ENCODE peak calls at places on chromosomes 13 and 19, in nine cellular contexts. One of them, this sample, is unnamed.

GRCh38 chr13:77026255-77026782 is 640 bp downstream of the FBXL3 start:
- DNase-seq in heart left ventricle: peak; percentile 76
- DNase-seq in breast epithelium: peak; percentile 69
- DNase-seq in ovary: peak; percentile 89
- DNase-seq in tibial nerve: peak; percentile 72
- DNase-seq in GM12878: peak; percentile 42
- DNase-seq in NB4: peak; percentile 91
- DNase-seq in body of pancreas: peak; percentile 87
- DNase-seq in Peyer's patch: peak; percentile 95
- DNase-seq in this sample: peak; percentile 94

GRCh38 chr13:35840991-35841604 is 290.1 kb downstream of the DCLK1 start:
- DNase-seq in NB4: no peak
- DNase-seq in breast epithelium: peak; percentile 22
- DNase-seq in tibial nerve: no peak
- DNase-seq in body of pancreas: no peak
- DNase-seq in Peyer's patch: no peak
- DNase-seq in ovary: no peak
- DNase-seq in heart left ventricle: no peak
- DNase-seq in GM12878: no peak
- DNase-seq in this sample: no peak

GRCh38 chr13:110218601-110219201 is 88.3 kb downstream of the COL4A1 start:
- DNase-seq in Peyer's patch: no peak
- DNase-seq in tibial nerve: no peak
- DNase-seq in heart left ventricle: no peak
- DNase-seq in ovary: no peak
- DNase-seq in NB4: no peak
- DNase-seq in GM12878: no peak
- DNase-seq in body of pancreas: no peak
- DNase-seq in breast epithelium: no peak
- DNase-seq in this sample: no peak

GRCh38 chr19:32421589-32422361 is 16.2 kb downstream of the DPY19L3 start:
- DNase-seq in breast epithelium: no peak
- DNase-seq in body of pancreas: no peak
- DNase-seq in ovary: no peak
- DNase-seq in GM12878: no peak
- DNase-seq in Peyer's patch: no peak
- DNase-seq in NB4: peak; percentile 89
- DNase-seq in tibial nerve: no peak
- DNase-seq in heart left ventricle: no peak
- DNase-seq in this sample: no peak

GRCh38 chr13:45280751-45281634 is 60.0 kb downstream of the TPT1 start:
- DNase-seq in body of pancreas: peak; percentile 70
- DNase-seq in ovary: peak; percentile 70
- DNase-seq in breast epithelium: peak; percentile 71
- DNase-seq in GM12878: no peak
- DNase-seq in heart left ventricle: peak; percentile 53
- DNase-seq in NB4: peak; percentile 68
- DNase-seq in tibial nerve: peak; percentile 31
- DNase-seq in Peyer's patch: peak; percentile 79
- DNase-seq in this sample: no peak

GRCh38 chr19:370641-371330 is 26.2 kb upstream of the MIER2 start:
- DNase-seq in body of pancreas: no peak
- DNase-seq in tibial nerve: no peak
- DNase-seq in heart left ventricle: no peak
- DNase-seq in ovary: peak; percentile 29
- DNase-seq in Peyer's patch: peak; percentile 27
- DNase-seq in GM12878: no peak
- DNase-seq in NB4: no peak
- DNase-seq in breast epithelium: no peak
- DNase-seq in this sample: no peak

GRCh38 chr19:11192957-11193939 is 4.1 kb downstream of the KANK2 start:
- DNase-seq in body of pancreas: no peak
- DNase-seq in tibial nerve: no peak
- DNase-seq in NB4: no peak
- DNase-seq in breast epithelium: no peak
- DNase-seq in ovary: peak; percentile 47
- DNase-seq in Peyer's patch: no peak
- DNase-seq in heart left ventricle: no peak
- DNase-seq in GM12878: no peak
- DNase-seq in this sample: no peak

GRCh38 chr13:50893211-50893852 is 16.3 kb upstream of the RNASEH2B start:
- DNase-seq in GM12878: no peak
- DNase-seq in breast epithelium: no peak
- DNase-seq in tibial nerve: no peak
- DNase-seq in NB4: peak; percentile 87
- DNase-seq in ovary: no peak
- DNase-seq in body of pancreas: no peak
- DNase-seq in Peyer's patch: no peak
- DNase-seq in heart left ventricle: no peak
- DNase-seq in this sample: no peak

GRCh38 chr19:42102877-42103276 is 26.9 kb downstream of the ZNF574 start:
- DNase-seq in tibial nerve: no peak
- DNase-seq in heart left ventricle: no peak
- DNase-seq in breast epithelium: no peak
- DNase-seq in Peyer's patch: no peak
- DNase-seq in ovary: no peak
- DNase-seq in GM12878: no peak
- DNase-seq in body of pancreas: no peak
- DNase-seq in NB4: no peak
- DNase-seq in this sample: no peak

GRCh38 chr19:9054207-9054606 is 32.7 kb upstream of the OR1M1 start:
- DNase-seq in body of pancreas: no peak
- DNase-seq in tibial nerve: no peak
- DNase-seq in breast epithelium: no peak
- DNase-seq in heart left ventricle: no peak
- DNase-seq in Peyer's patch: no peak
- DNase-seq in ovary: no peak
- DNase-seq in NB4: no peak
- DNase-seq in GM12878: no peak
- DNase-seq in this sample: no peak

GRCh38 chr19:38710928-38711725 is 33.1 kb downstream of the CAPN12 start:
- DNase-seq in ovary: no peak
- DNase-seq in GM12878: no peak
- DNase-seq in heart left ventricle: no peak
- DNase-seq in tibial nerve: peak; percentile 41
- DNase-seq in Peyer's patch: no peak
- DNase-seq in NB4: no peak
- DNase-seq in body of pancreas: no peak
- DNase-seq in breast epithelium: no peak
- DNase-seq in this sample: no peak

GRCh38 chr19:40165362-40165937 is 25.8 kb upstream of the MAP3K10 start:
- DNase-seq in body of pancreas: peak; percentile 17
- DNase-seq in Peyer's patch: peak; percentile 60
- DNase-seq in NB4: peak; percentile 62
- DNase-seq in tibial nerve: no peak
- DNase-seq in breast epithelium: no peak
- DNase-seq in GM12878: no peak
- DNase-seq in heart left ventricle: peak; percentile 32
- DNase-seq in ovary: peak; percentile 44
- DNase-seq in this sample: peak; percentile 53

GRCh38 chr19:46974181-46974580 is 45.5 kb upstream of the NPAS1 start:
- DNase-seq in ovary: no peak
- DNase-seq in breast epithelium: no peak
- DNase-seq in heart left ventricle: no peak
- DNase-seq in body of pancreas: no peak
- DNase-seq in tibial nerve: no peak
- DNase-seq in NB4: no peak
- DNase-seq in Peyer's patch: no peak
- DNase-seq in GM12878: no peak
- DNase-seq in this sample: no peak

GRCh38 chr13:80010286-80010831 is 330.6 kb downstream of the SPRY2 start:
- DNase-seq in heart left ventricle: no peak
- DNase-seq in body of pancreas: peak; percentile 23
- DNase-seq in NB4: no peak
- DNase-seq in Peyer's patch: no peak
- DNase-seq in GM12878: no peak
- DNase-seq in breast epithelium: no peak
- DNase-seq in tibial nerve: no peak
- DNase-seq in ovary: no peak
- DNase-seq in this sample: no peak

GRCh38 chr19:1151917-1152601 is 22.0 kb downstream of the SBNO2 start:
- DNase-seq in NB4: no peak
- DNase-seq in tibial nerve: no peak
- DNase-seq in ovary: peak; percentile 40
- DNase-seq in heart left ventricle: peak; percentile 81
- DNase-seq in Peyer's patch: no peak
- DNase-seq in GM12878: no peak
- DNase-seq in body of pancreas: no peak
- DNase-seq in breast epithelium: no peak
- DNase-seq in this sample: peak; percentile 81

GRCh38 chr13:20993661-20994440 is 67.5 kb downstream of the LATS2 start:
- DNase-seq in GM12878: no peak
- DNase-seq in body of pancreas: no peak
- DNase-seq in heart left ventricle: no peak
- DNase-seq in breast epithelium: no peak
- DNase-seq in tibial nerve: no peak
- DNase-seq in ovary: no peak
- DNase-seq in NB4: peak; percentile 98
- DNase-seq in Peyer's patch: no peak
- DNase-seq in this sample: no peak

GRCh38 chr13:100536643-100537180 is 51.9 kb downstream of the GGACT start:
- DNase-seq in GM12878: no peak
- DNase-seq in body of pancreas: no peak
- DNase-seq in tibial nerve: no peak
- DNase-seq in heart left ventricle: no peak
- DNase-seq in NB4: no peak
- DNase-seq in ovary: no peak
- DNase-seq in breast epithelium: no peak
- DNase-seq in Peyer's patch: peak; percentile 46
- DNase-seq in this sample: no peak

GRCh38 chr13:76974618-76974975 is 17.3 kb upstream of the CLN5 start:
- DNase-seq in heart left ventricle: no peak
- DNase-seq in breast epithelium: no peak
- DNase-seq in GM12878: no peak
- DNase-seq in Peyer's patch: no peak
- DNase-seq in tibial nerve: no peak
- DNase-seq in body of pancreas: no peak
- DNase-seq in NB4: no peak
- DNase-seq in ovary: no peak
- DNase-seq in this sample: no peak

GRCh38 chr19:32605544-32605943 is 24.6 kb downstream of the PDCD5 start:
- DNase-seq in NB4: no peak
- DNase-seq in ovary: no peak
- DNase-seq in breast epithelium: no peak
- DNase-seq in Peyer's patch: no peak
- DNase-seq in GM12878: no peak
- DNase-seq in heart left ventricle: no peak
- DNase-seq in body of pancreas: no peak
- DNase-seq in tibial nerve: no peak
- DNase-seq in this sample: peak; percentile 58

GRCh38 chr19:3178377-3178972 is at the start of gene S1PR4:
- DNase-seq in Peyer's patch: peak; percentile 50
- DNase-seq in tibial nerve: no peak
- DNase-seq in ovary: no peak
- DNase-seq in heart left ventricle: no peak
- DNase-seq in GM12878: no peak
- DNase-seq in NB4: peak; percentile 86
- DNase-seq in body of pancreas: no peak
- DNase-seq in breast epithelium: no peak
- DNase-seq in this sample: peak; percentile 54

GRCh38 chr19:18637644-18638630 is 1.1 kb downstream of the KLHL26 start:
- DNase-seq in tibial nerve: no peak
- DNase-seq in heart left ventricle: no peak
- DNase-seq in GM12878: no peak
- DNase-seq in ovary: no peak
- DNase-seq in NB4: peak; percentile 32
- DNase-seq in body of pancreas: peak; percentile 87
- DNase-seq in breast epithelium: peak; percentile 57
- DNase-seq in Peyer's patch: no peak
- DNase-seq in this sample: no peak

GRCh38 chr13:80901111-80902014 is 560.4 kb upstream of the SPRY2 start:
- DNase-seq in breast epithelium: no peak
- DNase-seq in heart left ventricle: peak; percentile 18
- DNase-seq in ovary: no peak
- DNase-seq in GM12878: no peak
- DNase-seq in tibial nerve: no peak
- DNase-seq in NB4: no peak
- DNase-seq in Peyer's patch: no peak
- DNase-seq in body of pancreas: no peak
- DNase-seq in this sample: no peak

GRCh38 chr19:48481846-48482639 is 12.9 kb downstream of the CYTH2 start:
- DNase-seq in ovary: no peak
- DNase-seq in GM12878: no peak
- DNase-seq in heart left ventricle: no peak
- DNase-seq in breast epithelium: no peak
- DNase-seq in Peyer's patch: no peak
- DNase-seq in tibial nerve: no peak
- DNase-seq in NB4: no peak
- DNase-seq in body of pancreas: no peak
- DNase-seq in this sample: no peak
- TF ChIP-seq POLR2A in ovary: no peak
- TF ChIP-seq POLR2A in GM12878: no peak
- TF ChIP-seq POLR2A in heart left ventricle: no peak
- TF ChIP-seq POLR2A in breast epithelium: no peak
- TF ChIP-seq POLR2A in Peyer's patch: no peak
- TF ChIP-seq POLR2A in tibial nerve: no peak
- TF ChIP-seq POLR2A in NB4: no peak
- TF ChIP-seq POLR2A in body of pancreas: no peak
- TF ChIP-seq POLR2A in this sample: no peak

GRCh38 chr19:45478454-45479238 is 10.8 kb downstream of the FOSB start:
- DNase-seq in NB4: peak; percentile 89
- DNase-seq in body of pancreas: peak; percentile 92
- DNase-seq in heart left ventricle: peak; percentile 82
- DNase-seq in ovary: peak; percentile 87
- DNase-seq in breast epithelium: peak; percentile 86
- DNase-seq in tibial nerve: peak; percentile 71
- DNase-seq in GM12878: peak; percentile 88
- DNase-seq in Peyer's patch: peak; percentile 87
- DNase-seq in this sample: peak; percentile 90
- TF ChIP-seq POLR2A in NB4: no peak
- TF ChIP-seq POLR2A in body of pancreas: peak; percentile 70
- TF ChIP-seq POLR2A in heart left ventricle: no peak
- TF ChIP-seq POLR2A in ovary: no peak
- TF ChIP-seq POLR2A in breast epithelium: no peak
- TF ChIP-seq POLR2A in tibial nerve: peak; percentile 38
- TF ChIP-seq POLR2A in GM12878: peak; percentile 74
- TF ChIP-seq POLR2A in Peyer's patch: peak; percentile 42
- TF ChIP-seq POLR2A in this sample: no peak

GRCh38 chr19:48634424-48635262 is 2.5 kb downstream of the DBP start:
- DNase-seq in breast epithelium: peak; percentile 97
- DNase-seq in tibial nerve: peak; percentile 98
- DNase-seq in heart left ventricle: peak; percentile 98
- DNase-seq in NB4: peak; percentile 100
- DNase-seq in ovary: peak; percentile 99
- DNase-seq in body of pancreas: peak; percentile 98
- DNase-seq in Peyer's patch: peak; percentile 99
- DNase-seq in GM12878: peak; percentile 79
- DNase-seq in this sample: peak; percentile 98
- TF ChIP-seq POLR2A in breast epithelium: peak; percentile 53
- TF ChIP-seq POLR2A in tibial nerve: peak; percentile 78
- TF ChIP-seq POLR2A in heart left ventricle: no peak
- TF ChIP-seq POLR2A in NB4: no peak
- TF ChIP-seq POLR2A in ovary: peak; percentile 77
- TF ChIP-seq POLR2A in body of pancreas: peak; percentile 90
- TF ChIP-seq POLR2A in Peyer's patch: peak; percentile 72
- TF ChIP-seq POLR2A in GM12878: peak; percentile 78
- TF ChIP-seq POLR2A in this sample: peak; percentile 39

DNA sequence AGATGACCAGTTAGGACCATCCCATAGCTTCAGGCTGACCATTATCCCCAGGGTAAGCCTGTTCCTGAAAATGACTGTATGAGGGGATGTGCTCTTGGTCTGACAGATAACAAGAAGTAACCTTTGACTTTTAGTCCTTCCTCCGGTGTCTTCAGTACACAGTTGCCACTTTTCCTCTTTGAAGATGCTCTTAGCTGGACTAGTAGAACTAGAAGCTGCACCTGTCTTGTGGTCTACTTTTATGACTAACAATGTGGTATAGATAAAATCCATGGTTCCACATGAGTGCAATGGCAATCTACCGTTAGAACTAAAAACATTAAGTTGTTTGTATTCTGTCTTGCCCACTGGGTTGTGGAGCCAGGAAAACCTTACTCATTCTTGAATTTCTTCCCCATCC is 5.9 kb upstream of the RUBCNL start:
- DNase-seq in body of pancreas: no peak
- DNase-seq in GM12878: no peak
- DNase-seq in ovary: no peak
- DNase-seq in tibial nerve: no peak
- DNase-seq in heart left ventricle: no peak
- DNase-seq in breast epithelium: no peak
- DNase-seq in NB4: no peak
- DNase-seq in Peyer's patch: no peak
- DNase-seq in this sample: no peak
- TF ChIP-seq POLR2A in body of pancreas: no peak
- TF ChIP-seq POLR2A in GM12878: no peak
- TF ChIP-seq POLR2A in ovary: no peak
- TF ChIP-seq POLR2A in tibial nerve: no peak
- TF ChIP-seq POLR2A in heart left ventricle: no peak
- TF ChIP-seq POLR2A in breast epithelium: no peak
- TF ChIP-seq POLR2A in NB4: no peak
- TF ChIP-seq POLR2A in Peyer's patch: no peak
- TF ChIP-seq POLR2A in this sample: no peak

This sample was measured in upper lobe of left lung.